ENCODE peak calls at places on chromosomes 5 and 9, in nine cellular contexts. One of them, this sample, is unnamed.

GRCh38 chr9:99430301-99430700 is 208.2 kb downstream of the SEC61B start:
- DNase-seq in cardiac muscle cell: peak; percentile 31
- DNase-seq in PC-9: no peak
- DNase-seq in ovary: no peak
- DNase-seq in HFF-Myc: no peak
- DNase-seq in hepatocyte: no peak
- DNase-seq in mesendoderm: no peak
- DNase-seq in HAP-1: no peak
- DNase-seq in AG09309: no peak
- DNase-seq in this sample: peak; percentile 48

GRCh38 chr5:128579111-128579510 is 41.1 kb upstream of the FBN2 start:
- DNase-seq in AG09309: peak; percentile 92
- DNase-seq in mesendoderm: no peak
- DNase-seq in hepatocyte: no peak
- DNase-seq in HAP-1: no peak
- DNase-seq in cardiac muscle cell: peak; percentile 72
- DNase-seq in PC-9: peak; percentile 74
- DNase-seq in ovary: no peak
- DNase-seq in HFF-Myc: no peak
- DNase-seq in this sample: peak; percentile 62

GRCh38 chr5:135535820-135536801 is at the start of gene NEUROG1:
- DNase-seq in hepatocyte: peak; percentile 26
- DNase-seq in PC-9: no peak
- DNase-seq in AG09309: no peak
- DNase-seq in mesendoderm: peak; percentile 78
- DNase-seq in HFF-Myc: no peak
- DNase-seq in cardiac muscle cell: no peak
- DNase-seq in HAP-1: no peak
- DNase-seq in ovary: no peak
- DNase-seq in this sample: no peak

GRCh38 chr9:7799234-7799933 is at the start of gene DMAC1:
- DNase-seq in ovary: peak; percentile 83
- DNase-seq in mesendoderm: peak; percentile 95
- DNase-seq in HAP-1: peak; percentile 85
- DNase-seq in HFF-Myc: peak; percentile 67
- DNase-seq in AG09309: peak; percentile 48
- DNase-seq in PC-9: peak; percentile 48
- DNase-seq in hepatocyte: peak; percentile 90
- DNase-seq in cardiac muscle cell: peak; percentile 90
- DNase-seq in this sample: peak; percentile 56

GRCh38 chr9:110016340-110016739 is 191.6 kb downstream of the C9orf152 start:
- DNase-seq in cardiac muscle cell: peak; percentile 52
- DNase-seq in mesendoderm: no peak
- DNase-seq in hepatocyte: no peak
- DNase-seq in AG09309: no peak
- DNase-seq in PC-9: no peak
- DNase-seq in ovary: no peak
- DNase-seq in HFF-Myc: no peak
- DNase-seq in HAP-1: no peak
- DNase-seq in this sample: peak; percentile 56

GRCh38 chr9:129712595-129713524 is 40.0 kb downstream of the PTGES start:
- DNase-seq in PC-9: no peak
- DNase-seq in hepatocyte: peak; percentile 48
- DNase-seq in mesendoderm: no peak
- DNase-seq in ovary: no peak
- DNase-seq in AG09309: peak; percentile 84
- DNase-seq in cardiac muscle cell: peak; percentile 52
- DNase-seq in HFF-Myc: peak; percentile 70
- DNase-seq in HAP-1: peak; percentile 23
- DNase-seq in this sample: peak; percentile 69

GRCh38 chr9:21392270-21392669 is 7.1 kb upstream of the IFNA2 start:
- DNase-seq in HFF-Myc: peak; percentile 2
- DNase-seq in hepatocyte: peak; percentile 19
- DNase-seq in PC-9: no peak
- DNase-seq in mesendoderm: peak; percentile 86
- DNase-seq in HAP-1: peak; percentile 31
- DNase-seq in ovary: no peak
- DNase-seq in AG09309: no peak
- DNase-seq in cardiac muscle cell: peak; percentile 19
- DNase-seq in this sample: no peak

GRCh38 chr5:342501-343460 is 21.3 kb downstream of the AHRR start:
- DNase-seq in HFF-Myc: no peak
- DNase-seq in AG09309: no peak
- DNase-seq in HAP-1: no peak
- DNase-seq in cardiac muscle cell: no peak
- DNase-seq in PC-9: no peak
- DNase-seq in mesendoderm: no peak
- DNase-seq in hepatocyte: no peak
- DNase-seq in ovary: no peak
- DNase-seq in this sample: no peak

GRCh38 chr5:148335259-148335658 is at the start of gene SPINK9:
- DNase-seq in HFF-Myc: no peak
- DNase-seq in AG09309: no peak
- DNase-seq in PC-9: no peak
- DNase-seq in cardiac muscle cell: no peak
- DNase-seq in ovary: no peak
- DNase-seq in hepatocyte: no peak
- DNase-seq in HAP-1: no peak
- DNase-seq in mesendoderm: no peak
- DNase-seq in this sample: no peak

GRCh38 chr5:34657550-34657921 is 1.4 kb downstream of the RAI14 start:
- DNase-seq in mesendoderm: peak; percentile 72
- DNase-seq in HFF-Myc: no peak
- DNase-seq in PC-9: no peak
- DNase-seq in cardiac muscle cell: peak; percentile 76
- DNase-seq in hepatocyte: peak; percentile 57
- DNase-seq in AG09309: no peak
- DNase-seq in ovary: peak; percentile 45
- DNase-seq in HAP-1: peak; percentile 17
- DNase-seq in this sample: peak; percentile 25

GRCh38 chr5:125042243-125042887 is 295.9 kb upstream of the ZNF608 start:
- DNase-seq in mesendoderm: no peak
- DNase-seq in cardiac muscle cell: peak; percentile 36
- DNase-seq in PC-9: no peak
- DNase-seq in AG09309: peak; percentile 35
- DNase-seq in HAP-1: peak; percentile 16
- DNase-seq in ovary: no peak
- DNase-seq in hepatocyte: no peak
- DNase-seq in HFF-Myc: peak; percentile 71
- DNase-seq in this sample: no peak

GRCh38 chr5:68778467-68778866 is 315.3 kb upstream of the SLC30A5 start:
- DNase-seq in HFF-Myc: no peak
- DNase-seq in cardiac muscle cell: no peak
- DNase-seq in ovary: no peak
- DNase-seq in hepatocyte: peak; percentile 29
- DNase-seq in mesendoderm: no peak
- DNase-seq in AG09309: no peak
- DNase-seq in HAP-1: no peak
- DNase-seq in PC-9: no peak
- DNase-seq in this sample: no peak

GRCh38 chr5:34564706-34565235 is 91.4 kb upstream of the RAI14 start:
- DNase-seq in ovary: peak; percentile 58
- DNase-seq in mesendoderm: no peak
- DNase-seq in hepatocyte: no peak
- DNase-seq in AG09309: no peak
- DNase-seq in PC-9: no peak
- DNase-seq in HFF-Myc: no peak
- DNase-seq in cardiac muscle cell: peak; percentile 30
- DNase-seq in HAP-1: no peak
- DNase-seq in this sample: no peak

GRCh38 chr5:95440825-95441224 is 49.7 kb downstream of the FAM81B start:
- DNase-seq in HFF-Myc: no peak
- DNase-seq in hepatocyte: no peak
- DNase-seq in PC-9: no peak
- DNase-seq in AG09309: no peak
- DNase-seq in cardiac muscle cell: no peak
- DNase-seq in ovary: no peak
- DNase-seq in HAP-1: no peak
- DNase-seq in mesendoderm: no peak
- DNase-seq in this sample: no peak

GRCh38 chr9:121638399-121638798 is 13.0 kb upstream of the DAB2IP start:
- DNase-seq in mesendoderm: no peak
- DNase-seq in cardiac muscle cell: no peak
- DNase-seq in hepatocyte: no peak
- DNase-seq in ovary: no peak
- DNase-seq in PC-9: no peak
- DNase-seq in AG09309: no peak
- DNase-seq in HFF-Myc: no peak
- DNase-seq in HAP-1: no peak
- DNase-seq in this sample: no peak

GRCh38 chr5:171462928-171463843 is 43.7 kb downstream of the FGF18 start:
- DNase-seq in HFF-Myc: no peak
- DNase-seq in cardiac muscle cell: peak; percentile 9
- DNase-seq in HAP-1: no peak
- DNase-seq in ovary: no peak
- DNase-seq in mesendoderm: no peak
- DNase-seq in hepatocyte: no peak
- DNase-seq in PC-9: no peak
- DNase-seq in AG09309: no peak
- DNase-seq in this sample: no peak

GRCh38 chr5:149581931-149582768 is 852 bp downstream of the ARHGEF37 start:
- DNase-seq in cardiac muscle cell: peak; percentile 41
- DNase-seq in HFF-Myc: no peak
- DNase-seq in PC-9: no peak
- DNase-seq in AG09309: no peak
- DNase-seq in mesendoderm: peak; percentile 30
- DNase-seq in hepatocyte: no peak
- DNase-seq in HAP-1: peak; percentile 12
- DNase-seq in ovary: peak; percentile 50
- DNase-seq in this sample: no peak
- H3K4me3 ChIP-seq in cardiac muscle cell: no peak overlapping the region
- H3K4me3 ChIP-seq in HFF-Myc: no peak overlapping the region
- H3K4me3 ChIP-seq in PC-9: peak overlapping the region; percentile 60
- H3K4me3 ChIP-seq in AG09309: no peak overlapping the region
- H3K4me3 ChIP-seq in mesendoderm: no peak overlapping the region
- H3K4me3 ChIP-seq in hepatocyte: no peak overlapping the region
- H3K4me3 ChIP-seq in HAP-1: peak overlapping the region; percentile 27
- H3K4me3 ChIP-seq in ovary: peak overlapping the region; percentile 57
- H3K4me3 ChIP-seq in this sample: no peak overlapping the region

GRCh38 chr5:59799668-59800374 is 93.7 kb downstream of the PDE4D start:
- DNase-seq in mesendoderm: peak; percentile 62
- DNase-seq in AG09309: no peak
- DNase-seq in ovary: no peak
- DNase-seq in cardiac muscle cell: peak; percentile 73
- DNase-seq in HAP-1: peak; percentile 60
- DNase-seq in hepatocyte: peak; percentile 65
- DNase-seq in PC-9: peak; percentile 58
- DNase-seq in HFF-Myc: peak; percentile 50
- DNase-seq in this sample: no peak
- H3K4me3 ChIP-seq in mesendoderm: no peak overlapping the region
- H3K4me3 ChIP-seq in AG09309: no peak overlapping the region
- H3K4me3 ChIP-seq in ovary: no peak overlapping the region
- H3K4me3 ChIP-seq in cardiac muscle cell: no peak overlapping the region
- H3K4me3 ChIP-seq in HAP-1: no peak overlapping the region
- H3K4me3 ChIP-seq in hepatocyte: no peak overlapping the region
- H3K4me3 ChIP-seq in PC-9: peak overlapping the region; percentile 49
- H3K4me3 ChIP-seq in HFF-Myc: peak overlapping the region; percentile 24
- H3K4me3 ChIP-seq in this sample: no peak overlapping the region

GRCh38 chr9:78599939-78600338 is 303.0 kb downstream of the PSAT1 start:
- DNase-seq in AG09309: no peak
- DNase-seq in mesendoderm: no peak
- DNase-seq in HFF-Myc: no peak
- DNase-seq in HAP-1: no peak
- DNase-seq in cardiac muscle cell: no peak
- DNase-seq in hepatocyte: no peak
- DNase-seq in ovary: no peak
- DNase-seq in PC-9: no peak
- DNase-seq in this sample: no peak

GRCh38 chr9:78605029-78605930 is 308.4 kb downstream of the PSAT1 start:
- DNase-seq in AG09309: no peak
- DNase-seq in ovary: peak; percentile 33
- DNase-seq in hepatocyte: no peak
- DNase-seq in PC-9: no peak
- DNase-seq in HFF-Myc: no peak
- DNase-seq in mesendoderm: peak; percentile 5
- DNase-seq in HAP-1: no peak
- DNase-seq in cardiac muscle cell: peak; percentile 45
- DNase-seq in this sample: no peak

GRCh38 chr9:78606011-78606410 is 309.1 kb downstream of the PSAT1 start:
- DNase-seq in AG09309: no peak
- DNase-seq in cardiac muscle cell: peak; percentile 23
- DNase-seq in hepatocyte: no peak
- DNase-seq in ovary: no peak
- DNase-seq in mesendoderm: no peak
- DNase-seq in PC-9: no peak
- DNase-seq in HAP-1: no peak
- DNase-seq in HFF-Myc: no peak
- DNase-seq in this sample: no peak

GRCh38 chr9:78598120-78598519 is 301.2 kb downstream of the PSAT1 start:
- DNase-seq in cardiac muscle cell: no peak
- DNase-seq in ovary: no peak
- DNase-seq in mesendoderm: no peak
- DNase-seq in HAP-1: no peak
- DNase-seq in hepatocyte: no peak
- DNase-seq in AG09309: no peak
- DNase-seq in HFF-Myc: no peak
- DNase-seq in PC-9: no peak
- DNase-seq in this sample: no peak

GRCh38 chr9:78601957-78602565 is 305.1 kb downstream of the PSAT1 start:
- DNase-seq in PC-9: no peak
- DNase-seq in cardiac muscle cell: peak; percentile 63
- DNase-seq in mesendoderm: peak; percentile 52
- DNase-seq in HAP-1: peak; percentile 52
- DNase-seq in ovary: no peak
- DNase-seq in hepatocyte: peak; percentile 58
- DNase-seq in AG09309: no peak
- DNase-seq in HFF-Myc: peak; percentile 41
- DNase-seq in this sample: no peak
- H3K4me3 ChIP-seq in PC-9: no peak overlapping the region
- H3K4me3 ChIP-seq in cardiac muscle cell: no peak overlapping the region
- H3K4me3 ChIP-seq in mesendoderm: no peak overlapping the region
- H3K4me3 ChIP-seq in HAP-1: no peak overlapping the region
- H3K4me3 ChIP-seq in ovary: no peak overlapping the region
- H3K4me3 ChIP-seq in hepatocyte: no peak overlapping the region
- H3K4me3 ChIP-seq in AG09309: no peak overlapping the region
- H3K4me3 ChIP-seq in HFF-Myc: no peak overlapping the region
- H3K4me3 ChIP-seq in this sample: no peak overlapping the region

DNA sequence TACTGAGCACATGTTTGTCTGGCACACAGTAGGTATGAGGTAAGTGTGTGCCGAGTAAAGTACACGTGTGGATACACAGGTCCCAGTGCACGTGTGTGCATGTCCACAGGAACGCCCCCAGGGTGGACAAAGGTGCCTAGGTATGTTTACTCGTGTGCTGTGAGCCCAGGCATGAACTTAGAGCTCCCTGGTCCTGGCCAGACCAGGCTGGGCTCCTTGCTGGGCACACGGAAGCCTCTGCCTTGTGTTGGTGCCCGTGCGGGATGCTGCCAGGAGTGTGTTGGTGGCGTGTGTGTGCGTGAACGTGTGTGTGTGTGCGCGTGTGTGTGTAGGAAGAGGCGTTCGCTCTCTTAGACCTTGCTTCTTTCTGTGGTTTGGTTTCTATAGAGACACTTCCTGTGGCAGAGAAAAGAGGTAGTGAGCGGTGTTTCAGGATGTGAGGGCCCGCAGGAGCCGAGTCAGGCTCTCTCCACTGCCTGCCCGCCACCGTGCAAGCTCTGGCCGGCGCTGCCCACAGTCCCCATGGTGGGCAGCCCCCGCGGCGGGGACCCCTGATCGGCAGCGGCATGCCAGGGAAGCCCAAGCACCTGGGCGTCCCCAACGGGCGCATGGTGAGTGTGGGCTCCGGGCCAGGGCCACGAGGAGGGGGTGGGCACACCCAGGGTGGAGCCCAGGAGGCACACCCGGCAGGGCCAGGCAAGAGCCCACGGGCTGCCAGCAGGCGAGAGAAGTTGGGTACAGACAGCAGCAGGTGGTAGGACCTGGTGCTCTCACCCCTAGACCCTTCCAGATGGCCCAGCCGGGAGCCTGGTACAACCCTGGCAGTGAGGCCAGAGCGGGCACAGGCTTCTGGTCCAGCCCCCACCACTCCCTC is at the start of gene RGS14:
- DNase-seq in HAP-1: no peak
- DNase-seq in HFF-Myc: no peak
- DNase-seq in hepatocyte: no peak
- DNase-seq in ovary: no peak
- DNase-seq in mesendoderm: no peak
- DNase-seq in PC-9: no peak
- DNase-seq in AG09309: no peak
- DNase-seq in cardiac muscle cell: peak; percentile 65
- DNase-seq in this sample: no peak
- H3K4me3 ChIP-seq in HAP-1: no peak within 1 kb of the TSS
- H3K4me3 ChIP-seq in HFF-Myc: peak within 1 kb of the TSS; percentile 22
- H3K4me3 ChIP-seq in hepatocyte: no peak within 1 kb of the TSS
- H3K4me3 ChIP-seq in ovary: peak within 1 kb of the TSS; percentile 18
- H3K4me3 ChIP-seq in mesendoderm: no peak within 1 kb of the TSS
- H3K4me3 ChIP-seq in PC-9: no peak within 1 kb of the TSS
- H3K4me3 ChIP-seq in AG09309: no peak within 1 kb of the TSS
- H3K4me3 ChIP-seq in cardiac muscle cell: no peak within 1 kb of the TSS
- H3K4me3 ChIP-seq in this sample: peak within 1 kb of the TSS; percentile 7

This sample was measured in skeletal muscle cell.